ENCODE peak calls at places on chromosomes 16 and 17, in six cellular contexts. B, D, A, M, P and K are unnamed samples.
A peak's percentile ranks its signal among the peaks of the same experiment; 100 is the strongest.

GRCh38 chr17:10616502-10617119 is 40.5 kb downstream of the MYH3 start:
- DNase-seq in B (peak; percentile 74), D (peak; percentile 51), A (peak; percentile 81), M (no peak), P (peak; percentile 65), K (peak; percentile 96)

GRCh38 chr17:82775033-82775823 is 23.4 kb downstream of the TBCD start:
- DNase-seq in B (peak; percentile 70), D (peak; percentile 44), A (peak; percentile 76), M (no peak), P (peak; percentile 79), K (peak; percentile 83)

GRCh38 chr17:58755577-58756245 is at the start of gene PPM1E:
- DNase-seq in B (peak; percentile 16), D (peak; percentile 48), A (peak; percentile 12), M (peak; percentile 3), P (peak; percentile 88), K (peak; percentile 98)

GRCh38 chr17:80955673-80956306 is 35.9 kb upstream of the CHMP6 start:
- DNase-seq in B (no peak), D (no peak), A (no peak), M (no peak), P (no peak), K (no peak)

GRCh38 chr17:60887607-60888028 is 210.0 kb downstream of the BCAS3 start:
- DNase-seq in B (no peak), D (no peak), A (no peak), M (no peak), P (no peak), K (no peak)

GRCh38 chr16:27188633-27189032 is 14.7 kb upstream of the KDM8 start:
- DNase-seq in B (no peak), D (no peak), A (no peak), M (no peak), P (no peak), K (no peak)

GRCh38 chr17:50872710-50873424 is 6.7 kb upstream of the TOB1 start:
- DNase-seq in B (peak; percentile 35), D (no peak), A (no peak), M (no peak), P (no peak), K (no peak)

GRCh38 chr17:59565959-59566324 is 532 bp downstream of the DHX40 start:
- DNase-seq in B (peak; percentile 15), D (peak; percentile 79), A (peak; percentile 46), M (peak; percentile 60), P (peak; percentile 68), K (peak; percentile 90)

GRCh38 chr17:1144139-1144538 is 35.6 kb downstream of the ABR start:
- DNase-seq in B (no peak), D (no peak), A (no peak), M (no peak), P (no peak), K (no peak)

GRCh38 chr17:46818929-46819859 is 702 bp upstream of the WNT3 start:
- DNase-seq in B (no peak), D (no peak), A (no peak), M (no peak), P (peak; percentile 82), K (peak; percentile 92)

GRCh38 chr16:12162151-12162559 is 185.6 kb downstream of the SNX29 start:
- DNase-seq in B (no peak), D (no peak), A (no peak), M (no peak), P (no peak), K (no peak)

GRCh38 chr16:62963846-62964245 is 927.6 kb upstream of the CDH8 start:
- DNase-seq in B (no peak), D (no peak), A (no peak), M (no peak), P (no peak), K (no peak)

GRCh38 chr16:87374313-87374712 is 9.3 kb downstream of the FBXO31 start:
- DNase-seq in B (no peak), D (no peak), A (no peak), M (no peak), P (no peak), K (no peak)

GRCh38 chr16:13923703-13924298 is 3.8 kb downstream of the ERCC4 start:
- DNase-seq in B (no peak), D (peak; percentile 67), A (no peak), M (peak; percentile 25), P (peak; percentile 37), K (peak; percentile 66)

GRCh38 chr17:2157081-2157480 is 102.2 kb downstream of the HIC1 start:
- DNase-seq in B (no peak), D (no peak), A (no peak), M (no peak), P (no peak), K (no peak)

GRCh38 chr17:34365340-34365739 is 2.3 kb upstream of the CCL1 start:
- DNase-seq in B (no peak), D (peak; percentile 8), A (no peak), M (peak; percentile 66), P (no peak), K (no peak)

DNA sequence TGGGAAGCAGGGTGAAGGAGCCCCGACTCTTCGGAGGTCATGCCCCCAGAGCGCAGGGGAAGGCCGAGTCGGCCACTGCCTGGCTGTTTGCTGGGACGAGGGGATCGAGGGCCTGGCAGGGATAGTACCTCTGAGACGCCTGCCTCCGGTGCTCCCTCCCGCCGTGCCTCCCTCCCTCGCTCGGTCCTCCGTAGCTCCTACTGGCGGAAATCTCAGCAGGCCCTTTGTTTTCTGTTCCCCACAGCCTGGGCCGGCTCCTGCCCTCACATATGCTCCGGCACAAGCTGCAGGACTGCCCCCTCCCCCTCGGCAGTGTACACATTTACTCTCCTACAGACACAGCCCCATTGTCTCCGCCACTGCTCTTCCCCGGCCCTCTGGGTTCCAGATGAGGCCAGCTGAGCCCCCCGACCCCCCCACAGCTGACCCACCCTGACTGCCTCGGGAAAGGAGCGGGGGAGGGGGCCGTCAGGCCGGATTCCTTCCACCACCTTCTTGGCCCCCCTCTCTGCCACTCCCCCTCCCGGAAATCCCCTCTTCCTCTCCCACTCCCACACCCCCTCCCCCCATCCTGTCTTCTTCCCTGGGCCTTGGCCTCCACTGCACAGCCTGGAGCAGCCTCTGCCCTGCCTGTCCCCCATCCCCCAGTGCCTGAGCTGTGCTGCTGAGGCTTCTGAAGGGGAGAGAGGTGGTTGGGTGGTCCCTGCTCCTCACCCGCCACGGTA is 1.4 kb downstream of the TRAF4 start:
- DNase-seq in B (peak; percentile 78), D (peak; percentile 72), A (peak; percentile 67), M (no peak), P (peak; percentile 51), K (peak; percentile 75)
- TF ChIP-seq POLR2AphosphoS5 in B (peak; percentile 37), D (peak; percentile 42), A (no peak), M (no peak), P (no peak), K (no peak)

DNA sequence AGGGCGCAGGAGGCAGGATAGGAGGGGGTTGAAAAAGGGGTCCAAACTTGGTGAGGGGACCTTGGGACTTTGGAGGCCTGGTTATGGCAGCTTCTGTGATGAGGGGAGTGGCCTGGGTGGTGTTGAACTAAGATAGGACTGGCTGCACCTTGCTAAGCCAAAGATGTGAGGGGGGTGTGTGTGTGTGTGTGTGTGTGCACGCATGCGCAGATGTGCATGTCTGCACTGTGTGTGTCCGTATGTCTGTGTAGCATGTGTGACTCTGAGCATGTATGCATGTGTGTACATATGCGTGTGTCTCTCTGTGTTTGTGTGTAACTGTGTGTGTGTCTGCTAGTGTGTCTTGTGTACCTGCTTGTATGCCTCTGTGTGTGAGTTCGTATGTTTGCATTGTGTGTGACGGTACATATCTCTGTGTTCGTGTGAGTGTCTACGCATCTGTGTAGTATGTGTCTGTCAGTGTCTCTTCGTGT is 4.1 kb downstream of the SLC16A5 start:
- DNase-seq in B (no peak), D (no peak), A (peak; percentile 78), M (no peak), P (peak; percentile 70), K (no peak)
- H3K4me3 ChIP-seq in B (no peak overlapping the region), D (no peak overlapping the region), A (peak overlapping the region; percentile 9), M (no peak overlapping the region), P (no peak overlapping the region), K (peak overlapping the region; percentile 23)

DNA sequence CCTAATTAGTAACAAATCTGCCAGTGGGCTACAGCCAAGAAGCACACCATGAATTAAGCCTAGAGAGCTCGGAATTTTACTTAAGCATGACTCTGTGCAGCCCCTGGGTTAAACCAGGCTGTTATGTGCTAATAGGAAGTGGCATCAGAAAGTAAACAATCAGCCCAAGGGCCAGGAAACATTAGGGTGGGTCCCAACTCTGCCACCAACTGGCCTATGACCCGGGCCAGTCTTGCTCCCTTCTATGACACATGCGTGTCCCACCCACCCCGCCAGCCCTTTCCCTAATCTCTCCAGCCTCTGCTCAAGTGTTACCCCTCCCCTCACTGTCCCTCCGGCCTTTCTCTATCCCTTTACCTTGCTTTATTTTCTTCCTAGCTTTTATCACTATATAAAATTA is 13.7 kb downstream of the TOP3A start:
- DNase-seq in B (no peak), D (peak; percentile 64), A (no peak), M (no peak), P (no peak), K (no peak)
- TF ChIP-seq POLR2AphosphoS5 in B (no peak), D (peak; percentile 71), A (no peak), M (no peak), P (no peak), K (no peak)

DNA sequence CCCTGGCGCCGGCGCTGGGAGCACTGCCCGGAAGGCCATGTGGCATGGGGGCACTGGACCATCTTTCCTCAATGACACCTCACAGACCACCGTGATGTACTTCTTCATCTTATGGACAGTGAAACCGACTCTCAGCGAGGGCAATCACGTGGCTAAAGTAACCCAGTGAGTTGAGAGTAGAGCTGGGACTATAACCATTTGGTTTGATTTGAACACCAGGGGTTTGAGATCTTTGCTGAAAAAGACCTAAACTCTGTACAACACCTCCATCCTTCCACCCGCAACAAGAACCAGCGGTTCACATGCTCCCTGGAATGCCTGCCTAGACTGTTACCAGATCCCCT is 3.3 kb downstream of the ITGA2B start:
- DNase-seq in B (no peak), D (no peak), A (no peak), M (no peak), P (no peak), K (no peak)
- H3K4me3 ChIP-seq in B (peak overlapping the region; percentile 29), D (no peak overlapping the region), A (peak overlapping the region; percentile 58), M (no peak overlapping the region), P (peak overlapping the region; percentile 58), K (peak overlapping the region; percentile 82)